ENCODE peak calls at places on chromosomes 6 and 20, in four cellular contexts. One of them, this sample, is unnamed.

GRCh38 chr6:138728672-138729071 is 44.9 kb upstream of the CCDC28A start:
- DNase-seq in HepG2: no peak
- DNase-seq in K562: no peak
- DNase-seq in GM12878: no peak
- DNase-seq in this sample: no peak

GRCh38 chr20:8156603-8157079 is 24.6 kb downstream of the PLCB1 start:
- DNase-seq in GM12878: peak
- DNase-seq in HepG2: peak
- DNase-seq in K562: no peak
- DNase-seq in this sample: no peak

GRCh38 chr6:32406197-32406596 is 784 bp downstream of the BTNL2 start:
- DNase-seq in K562: no peak
- DNase-seq in HepG2: no peak
- DNase-seq in GM12878: no peak
- DNase-seq in this sample: no peak

GRCh38 chr20:13819885-13820645 is 35.2 kb downstream of the NDUFAF5 start:
- DNase-seq in GM12878: no peak
- DNase-seq in HepG2: peak
- DNase-seq in K562: peak
- DNase-seq in this sample: peak

GRCh38 chr6:100062621-100063020 is 68.6 kb upstream of the MCHR2 start:
- DNase-seq in HepG2: no peak
- DNase-seq in K562: no peak
- DNase-seq in GM12878: no peak
- DNase-seq in this sample: no peak

GRCh38 chr20:63661959-63662812 is 4.1 kb downstream of the RTEL1 start:
- DNase-seq in GM12878: no peak
- DNase-seq in HepG2: no peak
- DNase-seq in K562: no peak
- DNase-seq in this sample: no peak

GRCh38 chr6:32178547-32179440 is 589 bp downstream of the RNF5 start:
- DNase-seq in HepG2: no peak
- DNase-seq in GM12878: no peak
- DNase-seq in K562: peak
- DNase-seq in this sample: no peak

GRCh38 chr6:5851261-5851757 is 155.4 kb downstream of the NRN1 start:
- DNase-seq in HepG2: no peak
- DNase-seq in K562: peak
- DNase-seq in GM12878: no peak
- DNase-seq in this sample: no peak

GRCh38 chr6:166625356-166625755 is 1.7 kb downstream of the RPS6KA2 start:
- DNase-seq in K562: no peak
- DNase-seq in HepG2: no peak
- DNase-seq in GM12878: no peak
- DNase-seq in this sample: no peak

GRCh38 chr6:125957845-125958244 is 1.3 kb downstream of the HINT3 start:
- DNase-seq in K562: peak
- DNase-seq in GM12878: no peak
- DNase-seq in HepG2: peak
- DNase-seq in this sample: peak

GRCh38 chr6:150720774-150721233 is 121.1 kb downstream of the PLEKHG1 start:
- DNase-seq in GM12878: peak
- DNase-seq in HepG2: no peak
- DNase-seq in K562: no peak
- DNase-seq in this sample: peak

GRCh38 chr6:2038096-2038495 is 207.3 kb downstream of the GMDS start:
- DNase-seq in GM12878: no peak
- DNase-seq in HepG2: no peak
- DNase-seq in K562: no peak
- DNase-seq in this sample: no peak

GRCh38 chr6:85810558-85810957 is 167.9 kb upstream of the SYNCRIP start:
- DNase-seq in GM12878: no peak
- DNase-seq in K562: no peak
- DNase-seq in HepG2: no peak
- DNase-seq in this sample: no peak

GRCh38 chr6:161141173-161141572 is 132.7 kb downstream of the AGPAT4 start:
- DNase-seq in K562: peak
- DNase-seq in GM12878: no peak
- DNase-seq in HepG2: no peak
- DNase-seq in this sample: peak

GRCh38 chr6:36131517-36132220 is 1.4 kb downstream of the MAPK13 start:
- DNase-seq in HepG2: peak
- DNase-seq in K562: peak
- DNase-seq in GM12878: peak
- DNase-seq in this sample: no peak

GRCh38 chr6:5401845-5402738 is 140.8 kb downstream of the FARS2 start:
- DNase-seq in HepG2: peak
- DNase-seq in K562: no peak
- DNase-seq in GM12878: no peak
- DNase-seq in this sample: no peak

GRCh38 chr20:9407805-9408421 is 106.5 kb upstream of the LAMP5 start:
- DNase-seq in HepG2: peak
- DNase-seq in GM12878: peak
- DNase-seq in K562: peak
- DNase-seq in this sample: peak

GRCh38 chr6:8017276-8017701 is 46.9 kb downstream of the BLOC1S5 start:
- DNase-seq in GM12878: no peak
- DNase-seq in HepG2: no peak
- DNase-seq in K562: no peak
- DNase-seq in this sample: no peak

GRCh38 chr6:14748679-14749078 is 497.2 kb upstream of the JARID2 start:
- DNase-seq in HepG2: no peak
- DNase-seq in GM12878: no peak
- DNase-seq in K562: no peak
- DNase-seq in this sample: no peak

GRCh38 chr6:132362318-132363185 is 38.7 kb downstream of the MOXD1 start:
- DNase-seq in K562: no peak
- DNase-seq in HepG2: no peak
- DNase-seq in GM12878: no peak
- DNase-seq in this sample: no peak

GRCh38 chr6:34485321-34486060 is 19.6 kb downstream of the PACSIN1 start:
- DNase-seq in HepG2: no peak
- DNase-seq in GM12878: no peak
- DNase-seq in K562: no peak
- DNase-seq in this sample: no peak

GRCh38 chr6:24621626-24622360 is 24.2 kb downstream of the KIAA0319 start:
- DNase-seq in K562: no peak
- DNase-seq in HepG2: no peak
- DNase-seq in GM12878: no peak
- DNase-seq in this sample: no peak
- TF ChIP-seq FOXK2 in K562: no peak
- TF ChIP-seq FOXK2 in HepG2: no peak
- TF ChIP-seq FOXK2 in GM12878: no peak
- TF ChIP-seq FOXK2 in this sample: no peak

GRCh38 chr20:62493253-62493885 is 17.6 kb upstream of the GATA5 start:
- DNase-seq in GM12878: no peak
- DNase-seq in HepG2: no peak
- DNase-seq in K562: no peak
- DNase-seq in this sample: no peak
- TF ChIP-seq FOXK2 in GM12878: no peak
- TF ChIP-seq FOXK2 in HepG2: no peak
- TF ChIP-seq FOXK2 in K562: no peak
- TF ChIP-seq FOXK2 in this sample: no peak

DNA sequence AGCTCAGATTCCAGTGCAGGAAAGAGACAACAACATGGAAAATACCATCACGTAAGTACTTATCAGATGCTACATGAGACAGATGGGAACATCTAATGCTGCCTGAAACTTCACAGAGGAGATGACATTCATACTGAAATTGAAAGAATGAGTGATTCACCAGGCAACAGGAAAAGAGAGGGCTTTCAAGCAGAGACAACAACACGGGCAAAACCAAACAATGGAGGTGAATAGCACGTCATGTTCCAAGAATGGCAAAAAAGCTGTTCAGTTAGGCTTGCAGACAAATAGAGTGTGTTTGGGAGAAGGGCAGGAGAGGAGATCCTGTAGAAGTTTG is 39.3 kb downstream of the GTF2H5 start:
- DNase-seq in GM12878: peak
- DNase-seq in HepG2: peak
- DNase-seq in K562: no peak
- DNase-seq in this sample: no peak
- TF ChIP-seq FOXK2 in GM12878: no peak
- TF ChIP-seq FOXK2 in HepG2: no peak
- TF ChIP-seq FOXK2 in K562: no peak
- TF ChIP-seq FOXK2 in this sample: no peak

DNA sequence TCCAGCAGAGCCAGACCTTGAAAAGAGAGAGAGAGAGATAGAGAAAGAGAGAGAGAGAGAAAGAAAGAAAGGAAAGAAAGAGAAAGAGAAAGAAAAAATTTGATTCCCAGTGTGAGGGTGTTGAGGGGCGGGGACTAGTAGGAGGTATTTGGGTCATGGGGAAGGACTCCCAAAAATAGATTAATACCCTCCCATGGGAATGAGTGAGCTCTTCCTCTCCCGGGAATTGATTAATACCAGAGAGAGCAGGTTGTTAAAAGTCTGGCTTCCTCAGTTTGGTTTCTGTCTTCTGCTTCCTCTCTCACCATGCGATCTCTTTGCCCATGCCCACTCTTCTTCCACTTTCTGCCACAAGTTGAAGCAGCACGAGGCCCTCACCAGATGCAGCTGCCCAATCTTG is 28.8 kb upstream of the CFAP206 start:
- DNase-seq in K562: no peak
- DNase-seq in HepG2: no peak
- DNase-seq in GM12878: no peak
- DNase-seq in this sample: no peak
- TF ChIP-seq FOXK2 in K562: no peak
- TF ChIP-seq FOXK2 in HepG2: no peak
- TF ChIP-seq FOXK2 in GM12878: no peak
- TF ChIP-seq FOXK2 in this sample: no peak

This sample was measured in HEK293T.